ENCODE peak calls at places on chromosomes 6 and 20, in five cellular contexts. M, C, I, H and R are unnamed samples.

GRCh38 chr6:133892444-133893323 is 3.8 kb downstream of the TCF21 start:
- DNase-seq in C (no peak), H (no peak), M (no peak), I (no peak), R (no peak)

GRCh38 chr20:50152394-50153152 is 950 bp downstream of the PEDS1 start:
- DNase-seq in I (no peak), M (peak; percentile 48), H (no peak), C (peak; percentile 82), R (no peak)

GRCh38 chr6:151112130-151112529 is 127.6 kb upstream of the AKAP12 start:
- DNase-seq in I (no peak), H (no peak), C (no peak), M (no peak), R (no peak)

GRCh38 chr6:74431873-74432272 is 735.9 kb downstream of the CD109 start:
- DNase-seq in M (no peak), C (no peak), H (no peak), I (no peak), R (no peak)

GRCh38 chr6:10403385-10404106 is 11.3 kb downstream of the TFAP2A start:
- DNase-seq in I (no peak), H (peak; percentile 6), C (peak; percentile 94), M (no peak), R (no peak)

GRCh38 chr20:46696791-46697279 is 7.6 kb upstream of the TP53RK start:
- DNase-seq in M (no peak), H (no peak), I (no peak), C (peak; percentile 18), R (no peak)

GRCh38 chr6:168196385-168196860 is 117.4 kb upstream of the FRMD1 start:
- DNase-seq in I (no peak), C (no peak), H (no peak), M (peak; percentile 84), R (no peak)

GRCh38 chr20:44031001-44031574 is 116.4 kb downstream of the TOX2 start:
- DNase-seq in C (no peak), H (no peak), M (no peak), I (no peak), R (no peak)

GRCh38 chr6:5522147-5522546 is 260.8 kb downstream of the FARS2 start:
- DNase-seq in M (no peak), C (no peak), I (no peak), H (no peak), R (no peak)

GRCh38 chr6:23180504-23181293 is 611.3 kb downstream of the HDGFL1 start:
- DNase-seq in H (no peak), M (peak; percentile 65), I (peak; percentile 74), C (no peak), R (no peak)

GRCh38 chr20:36950432-36951197 is 893 bp downstream of the SAMHD1 start:
- DNase-seq in M (peak; percentile 39), I (peak; percentile 36), H (peak; percentile 31), C (no peak), R (no peak)

GRCh38 chr6:44561832-44562496 is 174.5 kb downstream of the CDC5L start:
- DNase-seq in I (no peak), C (no peak), H (no peak), M (no peak), R (no peak)

GRCh38 chr20:59082981-59083380 is 40.4 kb upstream of the PRELID3B start:
- DNase-seq in C (peak; percentile 96), I (no peak), M (no peak), H (no peak), R (no peak)

GRCh38 chr6:43308101-43308989 is at the start of gene CRIP3:
- DNase-seq in C (peak; percentile 59), H (peak; percentile 57), M (peak; percentile 54), I (peak; percentile 56), R (no peak)

GRCh38 chr6:14466278-14466677 is 348.7 kb downstream of the CD83 start:
- DNase-seq in M (no peak), I (no peak), C (no peak), H (no peak), R (no peak)

GRCh38 chr20:43979576-43979975 is 64.9 kb downstream of the TOX2 start:
- DNase-seq in H (no peak), M (no peak), C (no peak), I (no peak), R (no peak)

GRCh38 chr6:157644043-157644810 is 178.8 kb upstream of the SNX9 start:
- DNase-seq in I (no peak), M (no peak), C (no peak), H (no peak), R (no peak)

GRCh38 chr6:139973602-139974373 is 599.3 kb upstream of the CITED2 start:
- DNase-seq in H (no peak), I (no peak), C (no peak), M (no peak), R (no peak)

GRCh38 chr20:58839474-58839874 is 11.2 kb downstream of the GNAS-AS1 start:
- DNase-seq in C (no peak), I (no peak), H (no peak), M (peak; percentile 33), R (no peak)

GRCh38 chr6:35139924-35140524 is 1.1 kb downstream of the TCP11 start:
- DNase-seq in C (peak; percentile 53), I (peak; percentile 47), M (peak; percentile 50), H (peak; percentile 49), R (no peak)

GRCh38 chr6:38771111-38771694 is 56.1 kb downstream of the DNAH8 start:
- DNase-seq in I (no peak), C (no peak), H (no peak), M (no peak), R (no peak)

GRCh38 chr20:57678340-57678739 is 31.5 kb downstream of the PMEPA1 start:
- DNase-seq in I (no peak), M (no peak), C (no peak), H (no peak), R (no peak)

GRCh38 chr6:92479821-92480220 is 939.5 kb downstream of the EPHA7 start:
- DNase-seq in H (no peak), I (no peak), M (no peak), C (no peak), R (no peak)

GRCh38 chr20:55888655-55889054 is 116.7 kb downstream of the CBLN4 start:
- DNase-seq in I (no peak), C (no peak), M (no peak), H (no peak), R (no peak)

GRCh38 chr20:42432931-42433330 is 756.8 kb downstream of the PTPRT start:
- DNase-seq in H (no peak), I (peak; percentile 43), M (peak; percentile 27), C (no peak), R (no peak)

GRCh38 chr6:137740347-137740746 is 126.7 kb upstream of the TNFAIP3 start:
- DNase-seq in C (no peak), I (no peak), M (no peak), H (no peak), R (no peak)

GRCh38 chr6:114355300-114355699 is 12.5 kb upstream of the HS3ST5 start:
- DNase-seq in C (no peak), I (no peak), M (no peak), H (no peak), R (no peak)

GRCh38 chr20:37622728-37623127 is 71.1 kb upstream of the CTNNBL1 start:
- DNase-seq in H (no peak), I (no peak), M (no peak), C (no peak), R (no peak)

GRCh38 chr6:110398778-110399177 is 16.6 kb downstream of the DDO start:
- DNase-seq in M (no peak), I (no peak), C (peak; percentile 6), H (no peak), R (no peak)

GRCh38 chr6:110395221-110395620 is 20.2 kb downstream of the DDO start:
- DNase-seq in C (no peak), H (no peak), I (no peak), M (no peak), R (no peak)

GRCh38 chr6:110401585-110402176 is 13.7 kb downstream of the DDO start:
- DNase-seq in M (no peak), H (no peak), C (peak; percentile 4), I (no peak), R (no peak)

GRCh38 chr6:110400208-110400607 is 15.2 kb downstream of the DDO start:
- DNase-seq in C (peak; percentile 13), H (no peak), I (no peak), M (no peak), R (no peak)

DNA sequence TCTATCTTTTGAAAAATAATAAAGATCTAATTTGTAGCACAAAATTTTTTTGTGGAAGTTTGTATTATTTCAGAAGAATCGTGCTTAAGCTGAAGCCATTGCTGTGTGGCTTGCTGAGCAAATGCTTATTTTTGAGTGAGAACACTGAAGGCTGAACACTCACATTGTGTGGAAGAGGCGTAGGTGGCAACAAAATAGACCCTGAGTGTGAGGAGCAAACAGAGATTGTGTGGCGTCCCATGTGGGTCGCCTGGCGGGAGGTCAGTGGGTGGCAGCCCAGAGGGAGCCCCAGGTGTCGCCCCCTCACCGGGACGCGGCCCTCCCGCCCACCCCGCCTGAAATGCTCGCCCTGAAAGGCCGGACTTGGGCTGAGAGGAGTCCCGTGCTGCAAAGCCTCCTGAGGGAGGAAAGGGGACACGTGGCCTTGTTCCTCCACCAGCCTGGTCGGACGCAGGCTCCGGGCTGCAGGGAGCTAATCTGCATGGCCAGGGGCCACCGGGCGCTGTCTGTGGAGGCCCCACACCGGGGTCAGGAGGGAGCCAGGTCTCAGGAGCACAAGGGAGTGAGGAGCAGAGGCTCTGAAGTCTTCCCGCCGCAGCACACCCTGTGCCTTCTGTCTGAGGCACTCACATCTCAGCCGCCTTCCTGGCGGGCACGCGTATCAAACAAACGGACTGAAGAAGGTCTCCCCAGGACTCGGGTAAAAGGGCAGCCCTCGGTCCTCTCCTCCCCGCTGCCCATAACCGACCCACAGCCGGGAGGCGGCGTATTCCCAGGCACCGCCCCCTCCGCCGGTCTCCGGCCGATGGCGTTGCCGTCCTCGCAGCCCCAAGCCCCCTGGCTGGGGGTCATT is 15.9 kb downstream of the DDO start:
- DNase-seq in I (no peak), C (peak; percentile 17), H (no peak), M (no peak), R (no peak)
- TF ChIP-seq CTCF in I (no peak), C (no peak), H (no peak), M (no peak), R (no peak)

GRCh38 chr6:142845624-142846458 is 99.1 kb downstream of the HIVEP2 start:
- DNase-seq in M (peak; percentile 82), H (no peak), C (peak; percentile 86), I (peak; percentile 91), R (peak; percentile 95)
- TF ChIP-seq CTCF in M (no peak), H (no peak), C (no peak), I (no peak), R (peak; percentile 66)

GRCh38 chr6:41182069-41183034 is 18.6 kb downstream of the TREML2 start:
- DNase-seq in M (peak; percentile 60), H (peak; percentile 55), I (no peak), C (peak; percentile 62), R (no peak)
- TF ChIP-seq CTCF in M (peak; percentile 41), H (peak; percentile 45), I (peak; percentile 47), C (peak; percentile 68), R (peak; percentile 80)

DNA sequence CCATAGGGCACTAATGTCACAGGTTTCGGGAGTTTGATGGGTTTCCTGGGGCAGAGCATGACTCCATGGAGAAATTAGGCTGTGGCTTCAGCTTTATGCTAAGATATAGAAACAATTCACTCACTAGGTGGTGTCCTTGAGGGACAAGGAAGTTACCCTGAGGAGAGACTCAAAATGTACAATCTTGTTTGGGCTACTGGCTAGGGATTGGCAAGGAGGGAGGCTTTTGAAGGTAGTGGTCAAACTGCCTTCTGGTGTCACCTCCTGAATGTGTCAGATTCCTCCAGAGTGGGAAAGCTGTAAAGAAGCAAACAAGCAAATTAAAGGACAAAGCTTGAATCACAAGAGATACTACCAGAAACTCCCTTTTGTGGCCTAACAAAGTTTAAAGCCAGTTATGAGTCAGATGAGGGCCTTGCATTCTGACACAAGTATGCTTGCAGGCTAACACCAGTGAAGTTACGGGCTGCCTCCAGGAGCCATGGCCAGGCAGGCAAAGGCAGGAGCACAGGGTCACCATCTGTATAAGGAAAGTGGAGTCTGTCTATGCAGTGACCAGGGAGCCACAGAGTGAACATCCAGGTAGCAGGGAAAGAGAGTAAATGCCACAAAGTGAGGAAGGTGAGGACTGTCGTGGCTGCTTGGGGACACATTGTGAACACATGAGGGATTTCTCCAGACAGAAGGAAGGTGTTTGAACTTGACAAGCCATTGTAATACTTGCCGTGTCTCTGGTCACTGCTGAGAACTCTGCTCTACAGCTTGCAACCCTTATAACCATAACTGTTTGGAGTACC is 107.7 kb upstream of the DTNBP1 start:
- DNase-seq in H (peak; percentile 51), C (no peak), I (no peak), M (no peak), R (no peak)
- TF ChIP-seq CTCF in H (peak; percentile 24), C (no peak), I (no peak), M (no peak), R (peak; percentile 41)